ENCODE peak calls at places on chromosomes 11 and 22, in eight cellular contexts. T is HL-60, E is GM23338, U is K562, M is A549, A is SK-N-SH, Y is HCT116, G is GM12878. Z is an unnamed sample.

GRCh38 chr22:21931056-21931455 is 21.6 kb downstream of the PPM1F start:
- DNase-seq in T (no peak), E (no peak), U (no peak), M (no peak), A (no peak), Y (no peak), G (no peak), Z (no peak)

GRCh38 chr11:104956528-104956927 is 11.8 kb downstream of the CASP4 start:
- DNase-seq in T (no peak), E (peak), U (no peak), M (no peak), A (no peak), Y (no peak), G (no peak), Z (no peak)

GRCh38 chr22:44460287-44461082 is 37.5 kb downstream of the RTL6 start:
- DNase-seq in T (no peak), E (no peak), U (no peak), M (no peak), A (no peak), Y (no peak), G (no peak), Z (no peak)

GRCh38 chr11:108204918-108205499 is 17.4 kb downstream of the NPAT start:
- DNase-seq in T (no peak), E (no peak), U (no peak), M (no peak), A (no peak), Y (no peak), G (no peak), Z (no peak)

GRCh38 chr22:20206709-20207215 is 55.9 kb upstream of the CCDC188 start:
- DNase-seq in T (no peak), E (no peak), U (peak), M (no peak), A (no peak), Y (no peak), G (no peak), Z (no peak)

GRCh38 chr11:58963551-58964075 is 24.3 kb downstream of the GLYATL1 start:
- DNase-seq in T (no peak), E (peak), U (peak), M (no peak), A (peak), Y (no peak), G (no peak), Z (no peak)

GRCh38 chr22:35452351-35452781 is 52.4 kb downstream of the MCM5 start:
- DNase-seq in T (no peak), E (no peak), U (no peak), M (no peak), A (no peak), Y (no peak), G (no peak), Z (no peak)

GRCh38 chr22:41922940-41923594 is 3.5 kb downstream of the TNFRSF13C start:
- DNase-seq in T (no peak), E (no peak), U (no peak), M (no peak), A (no peak), Y (no peak), G (no peak), Z (no peak)

DNA sequence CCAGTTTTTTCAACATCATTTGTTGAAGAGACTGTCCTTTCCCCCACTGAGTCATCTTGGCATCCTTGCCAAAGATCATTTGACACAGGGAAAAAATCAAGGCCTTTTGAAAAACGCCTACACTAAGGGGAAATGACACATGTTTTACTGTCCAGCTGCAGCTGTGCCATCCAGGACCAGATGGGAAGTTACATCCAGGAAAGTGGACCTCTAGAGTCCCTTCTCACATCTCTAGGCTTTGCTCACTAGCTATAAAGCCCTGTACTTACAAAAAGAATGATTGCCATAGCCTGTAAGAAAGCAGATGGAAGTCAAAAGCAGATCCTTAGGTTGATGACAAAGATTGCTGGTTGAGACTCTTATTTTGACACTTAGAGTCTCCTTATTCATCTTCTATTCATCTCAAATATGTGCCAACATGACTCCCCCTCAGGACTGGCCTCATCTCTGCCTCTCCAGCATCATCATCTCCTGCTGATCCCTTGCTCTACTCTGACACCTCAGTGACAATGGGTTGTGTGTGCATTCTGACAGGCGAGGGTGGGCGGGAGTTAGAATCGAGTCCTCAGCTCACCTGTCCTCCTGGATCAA is 22.8 kb downstream of the OSBP2 start:
- DNase-seq in T (no peak), E (no peak), U (no peak), M (peak), A (no peak), Y (peak), G (no peak), Z (no peak)
- TF ChIP-seq REST in T (no peak), E (no peak), U (no peak), M (no peak), A (peak), Y (no peak), G (no peak), Z (no peak)

GRCh38 chr22:29302402-29302680 is 4.1 kb upstream of the GAS2L1 start:
- DNase-seq in T (no peak), E (no peak), U (no peak), M (no peak), A (no peak), Y (no peak), G (no peak), Z (no peak)
- H3K27ac ChIP-seq in T (no peak), E (no peak), U (no peak), M (no peak), A (peak), Y (no peak), G (no peak), Z (no peak)

GRCh38 chr11:46951864-46952263 is 15.3 kb downstream of the CSTPP1 start:
- DNase-seq in T (no peak), E (no peak), U (no peak), M (no peak), A (no peak), Y (no peak), G (no peak), Z (no peak)

GRCh38 chr11:46949297-46949696 is 12.7 kb downstream of the CSTPP1 start:
- DNase-seq in T (no peak), E (no peak), U (no peak), M (no peak), A (no peak), Y (no peak), G (no peak), Z (no peak)

GRCh38 chr11:46947399-46948077 is 11.0 kb downstream of the CSTPP1 start:
- DNase-seq in T (no peak), E (no peak), U (no peak), M (no peak), A (no peak), Y (no peak), G (no peak), Z (no peak)

GRCh38 chr11:46952553-46952952 is 16.0 kb downstream of the CSTPP1 start:
- DNase-seq in T (no peak), E (no peak), U (no peak), M (no peak), A (no peak), Y (no peak), G (no peak), Z (no peak)

DNA sequence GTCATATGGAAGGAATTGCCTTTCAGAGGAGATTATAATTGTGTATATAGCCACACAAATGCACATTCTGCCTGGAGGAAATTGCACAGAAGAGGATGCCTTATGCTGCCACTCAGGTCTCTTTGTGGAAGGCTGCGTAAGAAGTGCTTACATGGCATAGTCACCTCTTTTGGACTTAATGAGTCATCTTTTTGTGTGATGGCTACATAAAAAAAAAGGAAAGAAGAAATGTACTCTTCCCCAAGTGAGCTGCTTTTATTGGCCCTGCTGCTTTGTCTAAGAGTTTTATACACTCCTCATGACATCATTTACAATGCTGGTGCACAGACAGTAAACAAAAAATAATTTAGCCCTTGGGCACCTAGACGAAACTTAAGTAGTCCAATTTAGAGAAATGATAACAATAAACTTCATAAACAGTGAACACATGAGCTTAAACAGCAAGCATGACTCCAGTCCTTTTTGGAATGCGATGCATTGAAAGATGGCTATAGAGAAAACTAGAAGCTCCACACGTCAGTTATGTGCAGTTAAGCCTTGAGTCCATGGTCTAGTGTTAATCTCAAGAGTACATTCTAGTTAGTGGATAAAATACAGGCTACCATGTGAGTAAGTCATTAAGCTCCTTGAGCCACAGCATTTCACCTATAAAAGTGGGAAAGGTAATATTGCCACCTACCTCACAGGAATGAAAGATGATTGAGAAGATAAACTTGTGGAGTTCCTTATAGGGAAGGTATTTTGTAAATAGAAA is 12.0 kb downstream of the CSTPP1 start:
- DNase-seq in T (no peak), E (no peak), U (no peak), M (no peak), A (peak), Y (no peak), G (no peak), Z (no peak)
- TF ChIP-seq REST in T (no peak), E (no peak), U (no peak), M (no peak), A (no peak), Y (no peak), G (no peak), Z (no peak)

DNA sequence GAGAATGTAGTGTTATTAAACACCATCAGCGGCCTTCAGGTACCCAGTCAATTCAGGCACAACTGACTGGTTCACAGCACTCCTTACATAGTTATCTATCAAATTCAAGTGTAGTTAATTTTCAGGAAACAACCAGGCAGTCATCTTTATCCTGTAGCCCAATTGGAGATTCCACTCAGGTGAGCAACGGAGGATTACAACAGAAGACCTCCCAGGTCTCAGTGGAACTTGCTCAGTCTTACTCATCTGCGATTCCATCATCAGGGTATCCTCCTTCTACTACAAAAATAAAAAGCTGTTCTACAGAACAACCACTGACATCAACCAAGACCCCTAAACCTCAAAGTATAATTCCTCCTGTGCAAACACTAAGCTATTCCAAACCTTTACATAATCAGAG is 39.6 kb downstream of the QSER1 start:
- DNase-seq in T (no peak), E (no peak), U (no peak), M (no peak), A (no peak), Y (no peak), G (no peak), Z (no peak)
- H3K27ac ChIP-seq in T (no peak), E (no peak), U (no peak), M (no peak), A (no peak), Y (no peak), G (no peak), Z (no peak)

DNA sequence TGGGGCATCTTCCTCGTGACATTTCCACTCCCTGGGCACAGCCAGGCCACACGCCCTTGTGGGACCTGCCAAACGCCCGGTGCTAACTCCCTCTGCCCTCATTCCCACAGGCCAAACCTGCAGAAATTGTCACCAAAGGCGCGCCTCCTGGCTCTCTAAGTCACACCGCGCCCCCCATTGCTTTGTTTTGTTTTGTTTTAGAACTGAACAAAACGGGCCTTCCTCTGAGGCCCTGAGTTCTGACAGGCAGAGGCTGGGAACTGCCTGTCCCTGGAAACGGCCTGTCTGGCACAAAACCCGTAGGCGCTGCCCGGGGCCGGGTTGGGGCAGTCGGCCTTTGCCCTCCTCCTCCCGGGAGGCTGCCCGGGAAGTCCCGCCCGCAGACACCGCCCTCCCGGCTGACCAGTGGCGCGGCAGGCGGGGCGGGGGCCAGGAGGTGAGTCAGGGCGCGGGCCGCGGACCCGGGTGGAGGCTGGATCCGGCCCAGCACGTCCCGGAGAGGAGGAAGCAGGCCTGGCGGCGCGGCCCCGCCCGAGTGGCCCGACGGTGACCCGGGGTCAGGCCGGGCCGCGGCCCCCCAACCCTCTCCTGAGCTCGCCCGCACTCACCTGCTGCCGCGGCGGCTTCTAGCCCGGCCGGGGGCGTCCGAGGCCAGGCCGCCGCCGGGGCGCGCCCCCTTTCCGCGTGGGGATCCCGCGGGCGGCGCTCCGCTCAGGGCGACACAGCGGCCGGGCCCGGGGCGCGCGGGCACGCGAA is 465 bp downstream of the SUN2 start:
- DNase-seq in T (peak), E (peak), U (peak), M (peak), A (peak), Y (no peak), G (no peak), Z (no peak)
- TF ChIP-seq REST in T (no peak), E (no peak), U (no peak), M (no peak), A (no peak), Y (no peak), G (no peak), Z (no peak)

DNA sequence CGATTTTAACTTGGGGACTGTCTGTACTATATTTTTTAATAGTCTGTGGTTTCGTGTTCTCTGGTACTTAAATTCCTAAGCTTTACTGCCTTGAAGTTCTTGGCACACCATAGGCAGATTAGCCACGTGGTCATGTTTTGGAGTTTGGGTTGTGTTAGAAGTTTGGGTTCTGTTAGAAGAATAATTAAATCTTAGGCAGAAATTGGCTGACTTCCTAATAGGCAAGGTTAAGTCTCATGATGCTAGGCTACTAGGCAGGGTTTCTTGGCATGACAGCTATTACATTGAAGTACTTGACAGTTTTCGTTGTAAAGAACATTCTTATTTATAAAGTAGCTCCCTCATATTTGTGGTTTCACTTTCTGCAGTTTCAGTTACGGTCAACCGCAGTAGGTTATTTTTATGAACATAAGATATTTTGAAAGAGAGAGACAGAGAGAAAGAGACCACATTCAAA is 30.0 kb upstream of the MMP7 start:
- DNase-seq in T (peak), E (no peak), U (no peak), M (no peak), A (no peak), Y (no peak), G (peak), Z (no peak)
- H3K27ac ChIP-seq in T (peak), E (no peak), U (no peak), M (peak), A (peak), Y (no peak), G (peak), Z (peak)

Z was measured in Panc1.